ENCODE peak calls at places on chromosome 22, in five cellular contexts. One of them, this sample, is unnamed.

GRCh38 chr22:20566420-20567260 is 59.2 kb downstream of the MED15 start:
- DNase-seq in GM12878: no peak
- DNase-seq in K562: no peak
- DNase-seq in H1: no peak
- DNase-seq in HepG2: no peak
- DNase-seq in this sample: no peak

GRCh38 chr22:19559324-19559811 is 35.2 kb upstream of the CLDN5 start:
- DNase-seq in K562: peak; percentile 58
- DNase-seq in HepG2: no peak
- DNase-seq in GM12878: no peak
- DNase-seq in H1: no peak
- DNase-seq in this sample: no peak

GRCh38 chr22:23833017-23833795 is 5.6 kb downstream of the DERL3 start:
- DNase-seq in HepG2: no peak
- DNase-seq in K562: no peak
- DNase-seq in H1: no peak
- DNase-seq in GM12878: no peak
- DNase-seq in this sample: no peak

GRCh38 chr22:47355776-47356432 is 593.5 kb downstream of the TBC1D22A start:
- DNase-seq in HepG2: no peak
- DNase-seq in GM12878: no peak
- DNase-seq in H1: no peak
- DNase-seq in K562: no peak
- DNase-seq in this sample: no peak

GRCh38 chr22:38864361-38865191 is 7.4 kb downstream of the CBX6 start:
- DNase-seq in GM12878: no peak
- DNase-seq in H1: no peak
- DNase-seq in HepG2: no peak
- DNase-seq in K562: no peak
- DNase-seq in this sample: no peak

GRCh38 chr22:43142881-43143562 is at the start of gene MCAT:
- DNase-seq in HepG2: peak; percentile 61
- DNase-seq in K562: peak; percentile 84
- DNase-seq in GM12878: peak; percentile 28
- DNase-seq in H1: peak; percentile 90
- DNase-seq in this sample: no peak

GRCh38 chr22:45402466-45402865 is 10.9 kb downstream of the SMC1B start:
- DNase-seq in GM12878: no peak
- DNase-seq in H1: no peak
- DNase-seq in HepG2: no peak
- DNase-seq in K562: no peak
- DNase-seq in this sample: no peak

GRCh38 chr22:46023558-46023981 is 46.6 kb upstream of the WNT7B start:
- DNase-seq in H1: no peak
- DNase-seq in GM12878: no peak
- DNase-seq in K562: no peak
- DNase-seq in HepG2: no peak
- DNase-seq in this sample: no peak

GRCh38 chr22:24501366-24502005 is 6.4 kb downstream of the UPB1 start:
- DNase-seq in K562: no peak
- DNase-seq in GM12878: no peak
- DNase-seq in HepG2: peak; percentile 64
- DNase-seq in H1: no peak
- DNase-seq in this sample: no peak

GRCh38 chr22:27148025-27148424 is 490.6 kb downstream of the MIAT start:
- DNase-seq in HepG2: no peak
- DNase-seq in GM12878: no peak
- DNase-seq in K562: no peak
- DNase-seq in H1: no peak
- DNase-seq in this sample: no peak

GRCh38 chr22:32407936-32408335 is 4.1 kb downstream of the RTCB start:
- DNase-seq in H1: no peak
- DNase-seq in GM12878: no peak
- DNase-seq in HepG2: no peak
- DNase-seq in K562: no peak
- DNase-seq in this sample: no peak

GRCh38 chr22:24247011-24247507 is 2.2 kb upstream of the GGT5 start:
- DNase-seq in K562: no peak
- DNase-seq in GM12878: no peak
- DNase-seq in H1: no peak
- DNase-seq in HepG2: no peak
- DNase-seq in this sample: no peak

GRCh38 chr22:26891431-26891830 is 234.0 kb downstream of the MIAT start:
- DNase-seq in HepG2: no peak
- DNase-seq in H1: no peak
- DNase-seq in GM12878: no peak
- DNase-seq in K562: no peak
- DNase-seq in this sample: no peak

GRCh38 chr22:46081831-46082210 is 68.5 kb upstream of the PPARA start:
- DNase-seq in GM12878: no peak
- DNase-seq in H1: no peak
- DNase-seq in HepG2: no peak
- DNase-seq in K562: no peak
- DNase-seq in this sample: no peak

GRCh38 chr22:46002757-46003270 is 25.9 kb upstream of the WNT7B start:
- DNase-seq in HepG2: no peak
- DNase-seq in GM12878: no peak
- DNase-seq in K562: no peak
- DNase-seq in H1: no peak
- DNase-seq in this sample: no peak

GRCh38 chr22:46534177-46534776 is 3.1 kb downstream of the CELSR1 start:
- DNase-seq in HepG2: no peak
- DNase-seq in K562: no peak
- DNase-seq in H1: no peak
- DNase-seq in GM12878: no peak
- DNase-seq in this sample: no peak

GRCh38 chr22:38710866-38711265 is 5.1 kb downstream of the GTPBP1 start:
- DNase-seq in HepG2: no peak
- DNase-seq in K562: no peak
- DNase-seq in GM12878: no peak
- DNase-seq in H1: no peak
- DNase-seq in this sample: no peak

GRCh38 chr22:37663521-37664140 is 5.1 kb downstream of the PDXP start:
- DNase-seq in GM12878: no peak
- DNase-seq in HepG2: no peak
- DNase-seq in K562: no peak
- DNase-seq in H1: no peak
- DNase-seq in this sample: no peak

DNA sequence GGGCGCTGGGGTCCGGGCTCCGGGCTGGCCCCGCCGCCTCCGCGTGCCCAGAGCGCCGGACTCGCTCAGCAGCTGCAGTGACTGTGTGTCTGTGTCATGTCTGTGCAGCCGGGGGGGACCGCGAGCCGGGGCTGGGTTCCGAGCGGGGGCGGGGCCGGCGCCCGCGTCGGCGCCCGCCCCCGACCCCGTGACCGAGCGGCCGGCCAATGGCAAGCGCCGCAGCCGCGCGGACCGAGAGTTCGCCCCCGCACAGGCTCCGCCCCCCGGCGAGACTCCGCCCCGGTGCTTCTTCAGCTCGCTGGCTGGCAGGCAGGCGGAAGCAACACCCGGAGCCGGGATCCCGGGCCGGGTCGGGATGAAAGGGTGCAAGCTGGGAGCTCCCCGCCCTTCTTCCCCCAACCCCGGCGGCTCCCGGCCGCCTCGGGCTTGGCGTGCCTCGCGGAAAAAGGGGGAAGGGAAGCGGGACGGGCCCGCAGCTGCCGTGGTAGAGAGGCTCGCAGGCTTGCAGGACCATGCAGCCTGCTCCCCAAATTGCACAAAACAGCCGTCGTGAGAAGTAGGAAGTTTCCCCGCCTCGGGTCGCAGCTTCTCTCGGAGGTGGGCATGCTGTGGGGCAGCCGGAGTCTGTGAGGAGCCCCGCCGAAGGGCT is 775 bp upstream of the LARGE1 start:
- DNase-seq in HepG2: peak; percentile 86
- DNase-seq in H1: peak; percentile 100
- DNase-seq in GM12878: peak; percentile 43
- DNase-seq in K562: peak; percentile 92
- DNase-seq in this sample: peak; percentile 57
- TF ChIP-seq POLR2A in HepG2: peak; percentile 49
- TF ChIP-seq POLR2A in H1: no peak
- TF ChIP-seq POLR2A in GM12878: peak; percentile 92
- TF ChIP-seq POLR2A in K562: no peak
- TF ChIP-seq POLR2A in this sample: no peak

GRCh38 chr22:30920407-30920806 is 48.2 kb downstream of the MORC2 start:
- DNase-seq in GM12878: peak; percentile 27
- DNase-seq in HepG2: peak; percentile 32
- DNase-seq in H1: peak; percentile 97
- DNase-seq in K562: peak; percentile 75
- DNase-seq in this sample: peak; percentile 32
- TF ChIP-seq SP1 in GM12878: no peak
- TF ChIP-seq SP1 in HepG2: no peak
- TF ChIP-seq SP1 in H1: no peak
- TF ChIP-seq SP1 in K562: no peak
- TF ChIP-seq SP1 in this sample: no peak

GRCh38 chr22:34072585-34072984 is 152.3 kb upstream of the LARGE1 start:
- DNase-seq in K562: no peak
- DNase-seq in GM12878: no peak
- DNase-seq in H1: no peak
- DNase-seq in HepG2: no peak
- DNase-seq in this sample: no peak

GRCh38 chr22:34068011-34068410 is 147.7 kb upstream of the LARGE1 start:
- DNase-seq in HepG2: no peak
- DNase-seq in GM12878: no peak
- DNase-seq in H1: no peak
- DNase-seq in K562: no peak
- DNase-seq in this sample: no peak

GRCh38 chr22:34070051-34070450 is 149.8 kb upstream of the LARGE1 start:
- DNase-seq in GM12878: no peak
- DNase-seq in H1: no peak
- DNase-seq in HepG2: no peak
- DNase-seq in K562: no peak
- DNase-seq in this sample: no peak

GRCh38 chr22:34067031-34067430 is 146.8 kb upstream of the LARGE1 start:
- DNase-seq in GM12878: no peak
- DNase-seq in K562: no peak
- DNase-seq in HepG2: no peak
- DNase-seq in H1: no peak
- DNase-seq in this sample: no peak
- TF ChIP-seq POLR2A in GM12878: no peak
- TF ChIP-seq POLR2A in K562: no peak
- TF ChIP-seq POLR2A in HepG2: no peak
- TF ChIP-seq POLR2A in H1: no peak
- TF ChIP-seq POLR2A in this sample: no peak

DNA sequence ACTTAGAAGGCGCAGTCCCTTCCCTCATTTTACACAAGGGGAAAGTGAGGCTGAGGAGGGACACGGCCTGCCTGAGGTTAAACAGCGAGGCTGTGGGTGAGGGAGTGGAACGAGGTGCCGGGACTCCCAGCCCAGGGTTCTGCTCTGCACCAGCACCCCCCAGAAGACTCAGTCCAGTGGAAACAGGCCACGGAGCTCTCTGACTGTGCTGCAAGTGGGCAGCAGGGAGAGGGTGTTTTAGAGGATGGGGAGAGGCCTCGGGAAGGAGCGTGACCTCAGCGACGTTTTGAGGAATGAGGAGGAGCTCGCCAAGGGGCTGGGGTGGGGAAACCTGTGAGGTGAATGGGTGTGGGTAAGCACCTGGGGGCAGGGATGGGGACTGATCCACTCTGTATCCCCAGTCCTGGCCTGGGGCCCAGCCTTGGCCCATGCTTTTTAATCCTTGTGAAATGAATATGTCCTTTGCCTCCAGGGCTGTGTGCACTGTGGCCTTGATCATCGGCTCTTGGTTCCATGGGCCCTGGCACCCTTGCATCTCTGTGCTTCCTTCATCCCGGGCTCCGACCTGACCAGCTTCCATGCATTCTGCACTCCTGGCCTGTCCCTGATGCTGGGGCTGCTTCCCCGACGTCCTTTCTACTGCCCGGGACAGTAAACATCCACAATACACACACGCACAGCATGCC is 44.2 kb downstream of the SHISAL1 start:
- DNase-seq in GM12878: no peak
- DNase-seq in HepG2: no peak
- DNase-seq in H1: no peak
- DNase-seq in K562: no peak
- DNase-seq in this sample: no peak
- TF ChIP-seq SP1 in GM12878: no peak
- TF ChIP-seq SP1 in HepG2: no peak
- TF ChIP-seq SP1 in H1: no peak
- TF ChIP-seq SP1 in K562: no peak
- TF ChIP-seq SP1 in this sample: no peak

GRCh38 chr22:50423956-50424355 is 50.9 kb downstream of the SBF1 start:
- DNase-seq in H1: no peak
- DNase-seq in HepG2: no peak
- DNase-seq in K562: no peak
- DNase-seq in GM12878: no peak
- DNase-seq in this sample: no peak
- TF ChIP-seq POLR2A in H1: no peak
- TF ChIP-seq POLR2A in HepG2: no peak
- TF ChIP-seq POLR2A in K562: no peak
- TF ChIP-seq POLR2A in GM12878: no peak
- TF ChIP-seq POLR2A in this sample: no peak